ENCODE peak calls at places on chromosomes 6 and 20, in four cellular contexts. W is SK-N-SH, E is WTC11, I is GM12878. Y is an unnamed sample.
A peak's percentile ranks its signal among the peaks of the same experiment; 100 is the strongest.

GRCh38 chr20:50558483-50558925 is 48.3 kb downstream of the PTPN1 start:
- DNase-seq in W (no peak), I (no peak), E (no peak), Y (peak; percentile 89)

GRCh38 chr6:8238772-8239683 is 136.7 kb upstream of the EEF1E1 start:
- DNase-seq in E (no peak), I (no peak), W (peak; percentile 49), Y (no peak)

GRCh38 chr6:141421378-141421777 is 711.3 kb upstream of the GJE1 start:
- DNase-seq in E (no peak), I (no peak), W (no peak), Y (no peak)

GRCh38 chr20:6663751-6664388 is 103.6 kb upstream of the BMP2 start:
- DNase-seq in W (no peak), I (no peak), E (no peak), Y (no peak)

GRCh38 chr6:66735106-66735890 is 1028.3 kb upstream of the EYS start:
- DNase-seq in I (no peak), E (no peak), W (no peak), Y (no peak)

GRCh38 chr6:154925130-154925529 is 70.0 kb upstream of the TIAM2 start:
- DNase-seq in E (no peak), I (no peak), W (peak; percentile 43), Y (no peak)

GRCh38 chr20:19696620-19697019 is 61.4 kb upstream of the RIN2 start:
- DNase-seq in E (no peak), W (no peak), I (no peak), Y (no peak)

GRCh38 chr6:7077856-7078255 is 29.9 kb upstream of the RREB1 start:
- DNase-seq in E (no peak), W (no peak), I (no peak), Y (no peak)

GRCh38 chr6:32114853-32115252 is 5.7 kb upstream of the TNXB start:
- DNase-seq in E (no peak), I (no peak), W (no peak), Y (no peak)

GRCh38 chr20:62804632-62805364 is at the start of gene OGFR:
- DNase-seq in W (peak; percentile 96), I (no peak), E (peak; percentile 63), Y (peak; percentile 76)

GRCh38 chr6:107102414-107102805 is 12.9 kb downstream of the BEND3 start:
- DNase-seq in I (no peak), W (no peak), E (no peak), Y (no peak)

GRCh38 chr6:6683964-6684363 is 95.4 kb downstream of the LY86 start:
- DNase-seq in E (no peak), W (no peak), I (no peak), Y (no peak)

GRCh38 chr6:89989742-89990141 is 95.5 kb downstream of the GJA10 start:
- DNase-seq in W (no peak), I (no peak), E (no peak), Y (no peak)

GRCh38 chr6:22271044-22271443 is 25.8 kb downstream of the PRL start:
- DNase-seq in I (peak; percentile 47), E (no peak), W (no peak), Y (no peak)

GRCh38 chr6:3357669-3358068 is 98.9 kb downstream of the PSMG4 start:
- DNase-seq in I (no peak), W (no peak), E (no peak), Y (no peak)

GRCh38 chr20:13068336-13068735 is 59.6 kb downstream of the SPTLC3 start:
- DNase-seq in I (no peak), W (no peak), E (no peak), Y (no peak)

GRCh38 chr6:20319520-20320357 is 81.9 kb upstream of the E2F3 start:
- DNase-seq in E (no peak), W (no peak), I (peak; percentile 98), Y (no peak)

GRCh38 chr20:46901638-46902037 is 7.0 kb downstream of the EYA2 start:
- DNase-seq in I (no peak), W (no peak), E (no peak), Y (no peak)

GRCh38 chr6:155328539-155329459 is 14.5 kb upstream of the TFB1M start:
- DNase-seq in E (no peak), I (no peak), W (no peak), Y (no peak)

GRCh38 chr20:36154696-36155628 is at the start of gene EPB41L1:
- DNase-seq in W (peak; percentile 73), E (peak; percentile 57), I (no peak), Y (no peak)

GRCh38 chr6:31495580-31495979 is 2.4 kb upstream of the MICB start:
- DNase-seq in I (no peak), E (no peak), W (no peak), Y (no peak)

GRCh38 chr6:159221486-159222170 is 52.4 kb downstream of the FNDC1 start:
- DNase-seq in I (no peak), W (no peak), E (no peak), Y (no peak)

GRCh38 chr6:159220093-159220492 is 50.9 kb downstream of the FNDC1 start:
- DNase-seq in W (no peak), E (no peak), I (no peak), Y (no peak)

GRCh38 chr6:159214281-159214680 is 45.1 kb downstream of the FNDC1 start:
- DNase-seq in W (no peak), I (no peak), E (no peak), Y (no peak)

GRCh38 chr6:159213401-159213800 is 44.2 kb downstream of the FNDC1 start:
- DNase-seq in E (no peak), W (no peak), I (no peak), Y (no peak)

GRCh38 chr6:159217595-159218275 is 48.5 kb downstream of the FNDC1 start:
- DNase-seq in E (peak; percentile 80), W (peak; percentile 72), I (peak; percentile 4), Y (peak; percentile 53)
- TF ChIP-seq USF1 in E (no peak), W (no peak), I (no peak), Y (no peak)

GRCh38 chr6:100968934-100969333 is 87.8 kb upstream of the ASCC3 start:
- DNase-seq in E (peak; percentile 64), I (no peak), W (no peak), Y (peak; percentile 3)

GRCh38 chr6:100962466-100962865 is 81.3 kb upstream of the ASCC3 start:
- DNase-seq in W (no peak), E (no peak), I (no peak), Y (no peak)

DNA sequence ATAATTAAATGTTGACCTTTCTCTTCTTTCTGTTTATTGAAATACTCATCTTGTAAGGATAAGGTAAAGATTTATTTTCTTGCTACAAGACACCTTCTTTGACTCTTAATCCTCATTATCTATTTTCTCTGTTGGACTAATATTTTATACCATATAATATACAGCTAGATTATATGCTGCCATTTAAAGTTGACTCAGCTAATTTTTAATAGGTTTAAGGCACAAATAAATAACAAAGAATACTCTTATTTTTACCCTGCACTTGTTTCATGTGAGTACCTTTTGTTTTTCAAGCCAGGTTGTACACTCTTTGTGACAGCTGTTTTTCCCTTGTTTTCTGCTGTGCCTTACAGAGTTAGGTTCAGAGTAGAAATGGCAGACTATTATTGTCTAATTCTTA is 83.9 kb upstream of the ASCC3 start:
- DNase-seq in E (no peak), W (no peak), I (no peak), Y (no peak)
- TF ChIP-seq USF1 in E (no peak), W (no peak), I (no peak), Y (no peak)

GRCh38 chr6:105869835-105870506 is 216.2 kb upstream of the PRDM1 start:
- DNase-seq in E (peak; percentile 23), W (no peak), I (no peak), Y (no peak)
- TF ChIP-seq USF1 in E (no peak), W (no peak), I (no peak), Y (no peak)

DNA sequence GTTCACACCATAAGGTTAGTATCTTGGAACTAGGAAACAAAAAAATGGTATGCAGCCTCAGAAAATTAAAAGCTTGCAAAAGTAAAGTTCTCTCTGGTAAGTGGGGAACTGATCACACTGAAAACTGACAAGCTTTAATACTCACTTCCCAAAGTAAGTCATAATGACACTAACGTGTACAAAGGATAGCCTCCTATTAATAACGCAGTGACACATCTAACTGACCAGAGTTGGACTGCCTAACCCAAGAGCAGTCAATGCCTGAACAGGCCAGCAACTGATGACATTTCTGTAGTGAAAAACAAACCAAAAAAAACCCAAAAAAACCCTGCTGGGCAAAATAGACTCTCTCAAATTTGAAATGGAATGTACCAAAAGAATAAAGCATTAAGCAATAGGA is 30.7 kb downstream of the CHD6 start:
- DNase-seq in E (no peak), W (no peak), I (no peak), Y (no peak)
- TF ChIP-seq USF1 in E (no peak), W (no peak), I (no peak), Y (no peak)

DNA sequence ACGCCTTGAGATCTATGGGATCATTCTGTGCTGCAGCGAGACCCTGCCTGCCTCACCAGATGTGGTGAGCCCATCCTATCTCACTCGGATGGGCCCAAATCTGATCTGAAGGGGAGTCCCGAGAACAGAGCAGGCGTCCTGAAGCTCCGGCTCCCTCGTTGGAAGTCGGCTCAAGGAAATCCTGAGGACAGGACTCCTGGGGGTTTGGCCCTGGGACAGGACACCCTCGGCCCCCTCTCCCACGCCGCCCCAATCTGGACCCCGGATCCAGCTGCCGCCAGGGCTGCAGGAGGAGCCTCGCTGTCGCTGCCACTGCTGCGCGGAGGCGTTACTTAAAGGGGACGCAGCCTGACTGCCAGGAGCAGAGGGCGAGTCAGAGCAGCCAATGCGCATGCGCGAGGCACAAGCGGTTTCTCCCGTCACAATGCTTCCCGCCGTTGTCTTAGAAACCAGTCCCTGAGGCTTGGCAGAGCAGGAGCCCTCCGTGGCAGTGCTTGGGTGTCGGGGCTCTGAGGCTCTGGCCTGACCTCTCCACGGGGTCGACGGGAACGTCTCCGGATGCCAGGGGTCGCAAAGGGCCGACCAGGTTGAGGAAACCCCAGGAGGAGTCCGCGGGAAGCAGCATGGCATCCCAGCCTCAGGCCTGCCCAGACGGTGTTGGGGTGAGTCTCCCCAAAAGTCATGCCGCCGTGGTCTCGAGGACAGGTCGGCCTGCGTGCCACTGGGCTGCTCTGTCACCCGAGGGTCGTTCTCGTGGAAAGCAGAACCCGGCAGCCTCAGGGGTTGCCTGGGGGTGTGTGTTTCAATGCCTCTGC is 1567.8 kb upstream of the DEFB115 start:
- DNase-seq in W (peak; percentile 82), I (no peak), E (no peak), Y (peak; percentile 76)
- TF ChIP-seq USF1 in W (no peak), I (no peak), E (no peak), Y (no peak)

GRCh38 chr6:129576456-129576855 is 133.5 kb downstream of the ARHGAP18 start:
- DNase-seq in W (no peak), E (no peak), I (no peak), Y (no peak)

GRCh38 chr6:129578315-129578714 is 131.7 kb downstream of the ARHGAP18 start:
- DNase-seq in E (no peak), I (no peak), W (no peak), Y (no peak)

GRCh38 chr6:129577691-129578090 is 132.3 kb downstream of the ARHGAP18 start:
- DNase-seq in W (no peak), E (no peak), I (no peak), Y (no peak)

GRCh38 chr6:129575378-129576118 is 134.4 kb downstream of the ARHGAP18 start:
- DNase-seq in I (no peak), W (peak; percentile 9), E (no peak), Y (peak; percentile 54)
- TF ChIP-seq USF1 in I (no peak), W (no peak), E (no peak), Y (no peak)

DNA sequence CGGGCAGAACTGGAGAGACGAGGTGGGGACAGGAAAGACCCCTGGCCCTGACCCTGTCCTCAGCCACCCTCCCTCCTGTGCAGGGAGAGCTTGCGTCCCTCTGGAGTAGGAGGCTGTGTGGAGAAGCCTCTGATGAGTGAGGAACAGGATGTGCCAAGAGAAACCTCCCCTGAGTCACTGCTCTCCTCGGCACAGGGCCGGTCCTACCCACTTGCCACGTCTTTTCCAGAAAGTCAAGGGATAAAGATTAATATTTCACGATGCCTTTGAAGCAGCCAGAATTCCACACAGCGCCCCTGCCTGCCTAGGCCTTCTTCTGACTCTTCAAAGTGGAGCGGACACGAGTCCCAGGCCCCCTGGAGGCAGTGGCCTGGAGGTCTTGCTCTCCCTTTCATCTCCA is 34.9 kb upstream of the THBS2 start:
- DNase-seq in E (no peak), I (no peak), W (no peak), Y (no peak)
- TF ChIP-seq USF1 in E (no peak), I (no peak), W (no peak), Y (no peak)